ENCODE peak calls at places on chromosomes 6 and 20, in nine cellular contexts. One of them, this sample, is unnamed.

GRCh38 chr6:47358440-47359225 is 48.9 kb upstream of the TNFRSF21 start:
- DNase-seq in stomach: no peak
- DNase-seq in spleen: no peak
- DNase-seq in breast epithelium: no peak
- DNase-seq in HCT116: no peak
- DNase-seq in sigmoid colon: no peak
- DNase-seq in transverse colon: no peak
- DNase-seq in esophagus muscularis mucosa: no peak
- DNase-seq in Panc1: no peak
- DNase-seq in this sample: no peak

GRCh38 chr20:32240220-32240619 is 32.5 kb downstream of the POFUT1 start:
- DNase-seq in stomach: no peak
- DNase-seq in spleen: no peak
- DNase-seq in breast epithelium: no peak
- DNase-seq in HCT116: no peak
- DNase-seq in sigmoid colon: no peak
- DNase-seq in transverse colon: no peak
- DNase-seq in esophagus muscularis mucosa: no peak
- DNase-seq in Panc1: no peak
- DNase-seq in this sample: no peak

GRCh38 chr6:101585501-101585900 is 192.0 kb downstream of the GRIK2 start:
- DNase-seq in stomach: no peak
- DNase-seq in spleen: no peak
- DNase-seq in breast epithelium: no peak
- DNase-seq in HCT116: no peak
- DNase-seq in sigmoid colon: no peak
- DNase-seq in transverse colon: no peak
- DNase-seq in esophagus muscularis mucosa: no peak
- DNase-seq in Panc1: no peak
- DNase-seq in this sample: no peak

GRCh38 chr6:142617158-142617557 is 315.4 kb downstream of the ADGRG6 start:
- DNase-seq in stomach: no peak
- DNase-seq in spleen: no peak
- DNase-seq in breast epithelium: no peak
- DNase-seq in HCT116: no peak
- DNase-seq in sigmoid colon: no peak
- DNase-seq in transverse colon: no peak
- DNase-seq in esophagus muscularis mucosa: no peak
- DNase-seq in Panc1: no peak
- DNase-seq in this sample: no peak

GRCh38 chr6:81774542-81774941 is 22.1 kb upstream of the TENT5A start:
- DNase-seq in stomach: no peak
- DNase-seq in spleen: no peak
- DNase-seq in breast epithelium: no peak
- DNase-seq in HCT116: no peak
- DNase-seq in sigmoid colon: no peak
- DNase-seq in transverse colon: no peak
- DNase-seq in esophagus muscularis mucosa: no peak
- DNase-seq in Panc1: no peak
- DNase-seq in this sample: no peak

GRCh38 chr6:10386756-10387654 is 27.9 kb downstream of the TFAP2A start:
- DNase-seq in stomach: no peak
- DNase-seq in spleen: no peak
- DNase-seq in breast epithelium: no peak
- DNase-seq in HCT116: no peak
- DNase-seq in sigmoid colon: no peak
- DNase-seq in transverse colon: no peak
- DNase-seq in esophagus muscularis mucosa: no peak
- DNase-seq in Panc1: no peak
- DNase-seq in this sample: no peak

GRCh38 chr6:113969888-113970807 is 800 bp downstream of the HDAC2 start:
- DNase-seq in stomach: peak
- DNase-seq in spleen: peak
- DNase-seq in breast epithelium: peak
- DNase-seq in HCT116: no peak
- DNase-seq in sigmoid colon: peak
- DNase-seq in transverse colon: peak
- DNase-seq in esophagus muscularis mucosa: no peak
- DNase-seq in Panc1: no peak
- DNase-seq in this sample: peak

GRCh38 chr6:34391023-34391485 is 1.4 kb downstream of the NUDT3 start:
- DNase-seq in stomach: no peak
- DNase-seq in spleen: peak
- DNase-seq in breast epithelium: no peak
- DNase-seq in HCT116: no peak
- DNase-seq in sigmoid colon: peak
- DNase-seq in transverse colon: peak
- DNase-seq in esophagus muscularis mucosa: no peak
- DNase-seq in Panc1: no peak
- DNase-seq in this sample: peak

GRCh38 chr6:21395121-21395520 is 198.4 kb upstream of the SOX4 start:
- DNase-seq in stomach: no peak
- DNase-seq in spleen: no peak
- DNase-seq in breast epithelium: no peak
- DNase-seq in HCT116: no peak
- DNase-seq in sigmoid colon: no peak
- DNase-seq in transverse colon: no peak
- DNase-seq in esophagus muscularis mucosa: no peak
- DNase-seq in Panc1: no peak
- DNase-seq in this sample: no peak

GRCh38 chr6:15783484-15783883 is 120.7 kb upstream of the DTNBP1 start:
- DNase-seq in stomach: no peak
- DNase-seq in spleen: no peak
- DNase-seq in breast epithelium: no peak
- DNase-seq in HCT116: no peak
- DNase-seq in sigmoid colon: no peak
- DNase-seq in transverse colon: no peak
- DNase-seq in esophagus muscularis mucosa: no peak
- DNase-seq in Panc1: no peak
- DNase-seq in this sample: no peak

GRCh38 chr6:170087946-170088348 is 202.9 kb downstream of the DLL1 start:
- DNase-seq in stomach: peak
- DNase-seq in spleen: peak
- DNase-seq in breast epithelium: peak
- DNase-seq in HCT116: no peak
- DNase-seq in sigmoid colon: peak
- DNase-seq in transverse colon: peak
- DNase-seq in esophagus muscularis mucosa: no peak
- DNase-seq in Panc1: no peak
- DNase-seq in this sample: peak

GRCh38 chr6:1895721-1896120 is 286.0 kb downstream of the FOXC1 start:
- DNase-seq in stomach: no peak
- DNase-seq in spleen: no peak
- DNase-seq in breast epithelium: no peak
- DNase-seq in HCT116: no peak
- DNase-seq in sigmoid colon: no peak
- DNase-seq in transverse colon: no peak
- DNase-seq in esophagus muscularis mucosa: peak
- DNase-seq in Panc1: no peak
- DNase-seq in this sample: no peak

GRCh38 chr6:2952557-2953095 is 18.7 kb downstream of the SERPINB6 start:
- DNase-seq in stomach: peak
- DNase-seq in spleen: peak
- DNase-seq in breast epithelium: peak
- DNase-seq in HCT116: peak
- DNase-seq in sigmoid colon: peak
- DNase-seq in transverse colon: peak
- DNase-seq in esophagus muscularis mucosa: peak
- DNase-seq in Panc1: peak
- DNase-seq in this sample: peak

GRCh38 chr6:31143148-31143547 is 4.3 kb upstream of the PSORS1C2 start:
- DNase-seq in stomach: peak
- DNase-seq in spleen: no peak
- DNase-seq in breast epithelium: no peak
- DNase-seq in HCT116: no peak
- DNase-seq in sigmoid colon: peak
- DNase-seq in transverse colon: no peak
- DNase-seq in esophagus muscularis mucosa: no peak
- DNase-seq in Panc1: no peak
- DNase-seq in this sample: no peak

GRCh38 chr20:58895796-58896180 is 43.3 kb downstream of the GNAS start:
- DNase-seq in stomach: no peak
- DNase-seq in spleen: no peak
- DNase-seq in breast epithelium: no peak
- DNase-seq in HCT116: no peak
- DNase-seq in sigmoid colon: no peak
- DNase-seq in transverse colon: no peak
- DNase-seq in esophagus muscularis mucosa: no peak
- DNase-seq in Panc1: no peak
- DNase-seq in this sample: no peak

GRCh38 chr6:90044833-90045337 is 150.6 kb downstream of the GJA10 start:
- DNase-seq in stomach: no peak
- DNase-seq in spleen: no peak
- DNase-seq in breast epithelium: no peak
- DNase-seq in HCT116: no peak
- DNase-seq in sigmoid colon: no peak
- DNase-seq in transverse colon: no peak
- DNase-seq in esophagus muscularis mucosa: no peak
- DNase-seq in Panc1: no peak
- DNase-seq in this sample: no peak

GRCh38 chr6:20352346-20352745 is 49.3 kb upstream of the E2F3 start:
- DNase-seq in stomach: no peak
- DNase-seq in spleen: no peak
- DNase-seq in breast epithelium: no peak
- DNase-seq in HCT116: no peak
- DNase-seq in sigmoid colon: no peak
- DNase-seq in transverse colon: no peak
- DNase-seq in esophagus muscularis mucosa: no peak
- DNase-seq in Panc1: no peak
- DNase-seq in this sample: no peak
- TF ChIP-seq POLR2AphosphoS5 in stomach: no peak
- TF ChIP-seq POLR2AphosphoS5 in spleen: no peak
- TF ChIP-seq POLR2AphosphoS5 in breast epithelium: no peak
- TF ChIP-seq POLR2AphosphoS5 in HCT116: no peak
- TF ChIP-seq POLR2AphosphoS5 in sigmoid colon: no peak
- TF ChIP-seq POLR2AphosphoS5 in transverse colon: no peak
- TF ChIP-seq POLR2AphosphoS5 in esophagus muscularis mucosa: no peak
- TF ChIP-seq POLR2AphosphoS5 in Panc1: no peak
- TF ChIP-seq POLR2AphosphoS5 in this sample: no peak

GRCh38 chr20:63525185-63525584 is 4.6 kb downstream of the PPDPF start:
- DNase-seq in stomach: no peak
- DNase-seq in spleen: no peak
- DNase-seq in breast epithelium: no peak
- DNase-seq in HCT116: no peak
- DNase-seq in sigmoid colon: no peak
- DNase-seq in transverse colon: no peak
- DNase-seq in esophagus muscularis mucosa: no peak
- DNase-seq in Panc1: no peak
- DNase-seq in this sample: no peak
- TF ChIP-seq POLR2AphosphoS5 in stomach: no peak
- TF ChIP-seq POLR2AphosphoS5 in spleen: no peak
- TF ChIP-seq POLR2AphosphoS5 in breast epithelium: no peak
- TF ChIP-seq POLR2AphosphoS5 in HCT116: no peak
- TF ChIP-seq POLR2AphosphoS5 in sigmoid colon: no peak
- TF ChIP-seq POLR2AphosphoS5 in transverse colon: no peak
- TF ChIP-seq POLR2AphosphoS5 in esophagus muscularis mucosa: no peak
- TF ChIP-seq POLR2AphosphoS5 in Panc1: no peak
- TF ChIP-seq POLR2AphosphoS5 in this sample: no peak

GRCh38 chr6:77461796-77462195 is 1.5 kb downstream of the HTR1B start:
- DNase-seq in stomach: no peak
- DNase-seq in spleen: no peak
- DNase-seq in breast epithelium: no peak
- DNase-seq in HCT116: no peak
- DNase-seq in sigmoid colon: no peak
- DNase-seq in transverse colon: no peak
- DNase-seq in esophagus muscularis mucosa: no peak
- DNase-seq in Panc1: no peak
- DNase-seq in this sample: no peak

GRCh38 chr6:77462359-77463307 is 658 bp downstream of the HTR1B start:
- DNase-seq in stomach: peak
- DNase-seq in spleen: no peak
- DNase-seq in breast epithelium: no peak
- DNase-seq in HCT116: no peak
- DNase-seq in sigmoid colon: peak
- DNase-seq in transverse colon: no peak
- DNase-seq in esophagus muscularis mucosa: no peak
- DNase-seq in Panc1: no peak
- DNase-seq in this sample: peak

GRCh38 chr6:77463308-77463880 is at the start of gene HTR1B:
- DNase-seq in stomach: peak
- DNase-seq in spleen: no peak
- DNase-seq in breast epithelium: no peak
- DNase-seq in HCT116: no peak
- DNase-seq in sigmoid colon: peak
- DNase-seq in transverse colon: no peak
- DNase-seq in esophagus muscularis mucosa: no peak
- DNase-seq in Panc1: no peak
- DNase-seq in this sample: peak

GRCh38 chr6:77466055-77467028 is 3.1 kb upstream of the HTR1B start:
- DNase-seq in stomach: peak
- DNase-seq in spleen: no peak
- DNase-seq in breast epithelium: no peak
- DNase-seq in HCT116: no peak
- DNase-seq in sigmoid colon: no peak
- DNase-seq in transverse colon: peak
- DNase-seq in esophagus muscularis mucosa: no peak
- DNase-seq in Panc1: no peak
- DNase-seq in this sample: peak

GRCh38 chr6:77463881-77464867 is 883 bp upstream of the HTR1B start:
- DNase-seq in stomach: no peak
- DNase-seq in spleen: no peak
- DNase-seq in breast epithelium: no peak
- DNase-seq in HCT116: no peak
- DNase-seq in sigmoid colon: peak
- DNase-seq in transverse colon: no peak
- DNase-seq in esophagus muscularis mucosa: no peak
- DNase-seq in Panc1: no peak
- DNase-seq in this sample: no peak
- TF ChIP-seq POLR2AphosphoS5 in stomach: no peak
- TF ChIP-seq POLR2AphosphoS5 in spleen: no peak
- TF ChIP-seq POLR2AphosphoS5 in breast epithelium: no peak
- TF ChIP-seq POLR2AphosphoS5 in HCT116: no peak
- TF ChIP-seq POLR2AphosphoS5 in sigmoid colon: no peak
- TF ChIP-seq POLR2AphosphoS5 in transverse colon: no peak
- TF ChIP-seq POLR2AphosphoS5 in esophagus muscularis mucosa: no peak
- TF ChIP-seq POLR2AphosphoS5 in Panc1: peak
- TF ChIP-seq POLR2AphosphoS5 in this sample: no peak

DNA sequence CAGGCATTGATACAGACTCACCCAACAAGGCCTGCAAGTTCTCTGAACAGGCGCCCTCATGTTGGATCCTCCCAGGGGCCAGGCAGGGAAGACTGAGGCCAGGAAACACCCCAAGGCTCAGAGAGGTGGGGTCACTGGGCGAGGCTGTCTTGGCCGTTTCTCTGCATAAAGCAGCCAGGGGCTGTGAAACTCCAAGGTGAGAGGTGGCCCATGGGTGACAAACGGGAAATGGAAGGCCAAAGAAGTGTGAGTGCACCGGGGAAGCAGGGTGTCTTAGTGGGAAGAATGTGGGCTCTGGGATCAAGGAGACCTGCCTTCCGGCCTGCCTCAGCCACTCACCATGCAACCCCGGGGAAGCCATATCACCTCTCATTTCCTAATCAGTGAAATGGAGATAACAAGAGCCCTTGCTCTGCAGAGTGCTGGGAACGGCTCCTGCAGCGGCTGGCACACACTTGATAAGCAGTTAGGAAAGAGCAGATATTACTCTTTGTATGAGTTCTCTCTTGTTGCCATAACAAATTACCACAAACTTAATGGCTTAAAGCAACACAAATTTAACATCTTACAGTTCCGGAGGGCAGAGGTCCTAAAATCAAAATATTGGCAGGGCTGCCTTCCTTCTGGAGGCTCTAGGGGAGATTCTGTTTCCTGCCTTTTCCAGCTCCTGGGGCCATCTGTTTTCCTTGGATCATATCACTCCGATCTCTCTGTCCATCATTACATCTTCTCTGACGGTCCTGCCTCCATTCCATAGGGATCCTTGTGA is 168.6 kb downstream of the NFATC2 start:
- DNase-seq in stomach: peak
- DNase-seq in spleen: peak
- DNase-seq in breast epithelium: no peak
- DNase-seq in HCT116: no peak
- DNase-seq in sigmoid colon: peak
- DNase-seq in transverse colon: no peak
- DNase-seq in esophagus muscularis mucosa: no peak
- DNase-seq in Panc1: no peak
- DNase-seq in this sample: no peak
- TF ChIP-seq POLR2AphosphoS5 in stomach: peak
- TF ChIP-seq POLR2AphosphoS5 in spleen: peak
- TF ChIP-seq POLR2AphosphoS5 in breast epithelium: no peak
- TF ChIP-seq POLR2AphosphoS5 in HCT116: no peak
- TF ChIP-seq POLR2AphosphoS5 in sigmoid colon: peak
- TF ChIP-seq POLR2AphosphoS5 in transverse colon: no peak
- TF ChIP-seq POLR2AphosphoS5 in esophagus muscularis mucosa: peak
- TF ChIP-seq POLR2AphosphoS5 in Panc1: no peak
- TF ChIP-seq POLR2AphosphoS5 in this sample: no peak